ENCODE peak calls at places on chromosomes 16 and 17, in nine cellular contexts. W, Y, K, J, C, P, Z, U and H are unnamed samples.
A peak's percentile ranks its signal among the peaks of the same experiment; 100 is the strongest.

GRCh38 chr16:69073181-69073669 is 32.2 kb upstream of the HAS3 start:
- DNase-seq in W (no peak), Y (no peak), K (peak; percentile 87), J (no peak), C (no peak), P (no peak), Z (no peak), U (no peak), H (no peak)

GRCh38 chr17:45895304-45895968 is 1.1 kb downstream of the MAPT start:
- DNase-seq in W (no peak), Y (no peak), K (peak; percentile 47), J (no peak), C (peak; percentile 82), P (no peak), Z (peak; percentile 62), U (no peak), H (peak; percentile 31)

GRCh38 chr16:30941600-30942420 is 7.1 kb upstream of the ORAI3 start:
- DNase-seq in W (no peak), Y (peak; percentile 61), K (peak; percentile 77), J (peak; percentile 88), C (peak; percentile 81), P (peak; percentile 66), Z (peak; percentile 78), U (peak; percentile 84), H (peak; percentile 84)

GRCh38 chr16:57303021-57303909 is 18.8 kb upstream of the PLLP start:
- DNase-seq in W (no peak), Y (no peak), K (no peak), J (no peak), C (no peak), P (peak; percentile 6), Z (no peak), U (no peak), H (no peak)

GRCh38 chr16:4798456-4798855 is 3.3 kb downstream of the SMIM22 start:
- DNase-seq in W (no peak), Y (no peak), K (no peak), J (no peak), C (no peak), P (no peak), Z (no peak), U (no peak), H (no peak)

GRCh38 chr16:9225527-9226316 is 134.3 kb downstream of the HAPSTR1 start:
- DNase-seq in W (no peak), Y (no peak), K (peak; percentile 43), J (no peak), C (no peak), P (no peak), Z (no peak), U (no peak), H (no peak)

GRCh38 chr16:844638-845348 is 44.3 kb upstream of the GNG13 start:
- DNase-seq in W (no peak), Y (no peak), K (no peak), J (no peak), C (no peak), P (no peak), Z (no peak), U (no peak), H (no peak)

GRCh38 chr16:81939164-81940067 is 71.9 kb downstream of the SDR42E1 start:
- DNase-seq in W (peak; percentile 37), Y (no peak), K (peak; percentile 14), J (no peak), C (no peak), P (no peak), Z (no peak), U (no peak), H (no peak)

GRCh38 chr17:9206160-9206988 is 185.1 kb downstream of the NTN1 start:
- DNase-seq in W (no peak), Y (no peak), K (no peak), J (no peak), C (no peak), P (peak; percentile 59), Z (no peak), U (no peak), H (no peak)

GRCh38 chr16:4667203-4667983 is 26.0 kb upstream of the NUDT16L1 start:
- DNase-seq in W (no peak), Y (no peak), K (no peak), J (no peak), C (no peak), P (no peak), Z (no peak), U (no peak), H (peak; percentile 50)

GRCh38 chr16:66205287-66206167 is 161.0 kb upstream of the CDH5 start:
- DNase-seq in W (peak; percentile 64), Y (no peak), K (no peak), J (no peak), C (no peak), P (no peak), Z (no peak), U (no peak), H (no peak)

GRCh38 chr17:2103456-2103855 is 48.6 kb downstream of the HIC1 start:
- DNase-seq in W (no peak), Y (no peak), K (no peak), J (no peak), C (no peak), P (no peak), Z (no peak), U (no peak), H (no peak)

GRCh38 chr17:66268247-66268927 is 34.0 kb upstream of the PRKCA start:
- DNase-seq in W (no peak), Y (no peak), K (no peak), J (no peak), C (no peak), P (peak; percentile 23), Z (no peak), U (no peak), H (no peak)

GRCh38 chr17:28520687-28521086 is 14.5 kb downstream of the FOXN1 start:
- DNase-seq in W (no peak), Y (no peak), K (no peak), J (no peak), C (no peak), P (no peak), Z (no peak), U (no peak), H (no peak)

GRCh38 chr16:2150418-2151187 is 2.2 kb downstream of the RAB26 start:
- DNase-seq in W (no peak), Y (no peak), K (peak; percentile 73), J (no peak), C (no peak), P (no peak), Z (no peak), U (peak; percentile 59), H (peak; percentile 79)

GRCh38 chr17:42992872-42993271 is 5.3 kb upstream of the RPL27 start:
- DNase-seq in W (no peak), Y (peak; percentile 36), K (no peak), J (no peak), C (no peak), P (no peak), Z (no peak), U (no peak), H (no peak)

GRCh38 chr17:42997390-42997983 is 732 bp upstream of the RPL27 start:
- DNase-seq in W (no peak), Y (no peak), K (no peak), J (no peak), C (no peak), P (no peak), Z (no peak), U (no peak), H (no peak)

GRCh38 chr17:43003542-43004172 is 2.9 kb upstream of the IFI35 start:
- DNase-seq in W (no peak), Y (no peak), K (peak; percentile 80), J (peak; percentile 65), C (peak; percentile 71), P (no peak), Z (no peak), U (no peak), H (peak; percentile 51)

GRCh38 chr17:42999003-42999525 is 845 bp downstream of the RPL27 start:
- DNase-seq in W (no peak), Y (no peak), K (no peak), J (no peak), C (no peak), P (no peak), Z (no peak), U (no peak), H (no peak)

GRCh38 chr17:42997984-42998938 is at the start of gene RPL27:
- DNase-seq in W (peak; percentile 100), Y (peak; percentile 99), K (peak; percentile 100), J (peak; percentile 100), C (peak; percentile 99), P (peak; percentile 99), Z (peak; percentile 97), U (peak; percentile 99), H (peak; percentile 96)
- TF ChIP-seq POLR2A in W (peak; percentile 86), Y (peak; percentile 82), K (peak; percentile 88), J (peak; percentile 89), C (peak; percentile 91), P (peak; percentile 82), Z (peak; percentile 80), U (peak; percentile 43), H (peak; percentile 77)

GRCh38 chr16:10949424-10949970 is 5.1 kb downstream of the CLEC16A start:
- DNase-seq in W (no peak), Y (no peak), K (peak; percentile 42), J (peak; percentile 14), C (no peak), P (no peak), Z (no peak), U (no peak), H (no peak)
- TF ChIP-seq CTCF in W (no peak), Y (no peak), K (no peak), J (no peak), C (no peak), P (no peak), Z (no peak), U (no peak), H (no peak)

GRCh38 chr17:19378416-19379293 is at the start of gene MAPK7:
- DNase-seq in W (no peak), Y (peak; percentile 25), K (no peak), J (peak; percentile 40), C (no peak), P (peak; percentile 35), Z (peak; percentile 51), U (no peak), H (no peak)

GRCh38 chr17:19381361-19381740 is 3.1 kb downstream of the MAPK7 start:
- DNase-seq in W (no peak), Y (no peak), K (no peak), J (no peak), C (no peak), P (no peak), Z (no peak), U (no peak), H (peak; percentile 11)

GRCh38 chr17:19380551-19381284 is 2.4 kb downstream of the MAPK7 start:
- DNase-seq in W (no peak), Y (no peak), K (no peak), J (no peak), C (no peak), P (peak; percentile 27), Z (no peak), U (no peak), H (no peak)

GRCh38 chr17:19377602-19378415 is 489 bp upstream of the MAPK7 start:
- DNase-seq in W (peak; percentile 99), Y (peak; percentile 98), K (peak; percentile 100), J (peak; percentile 99), C (peak; percentile 99), P (peak; percentile 98), Z (peak; percentile 98), U (peak; percentile 98), H (peak; percentile 99)

GRCh38 chr17:19379306-19380075 is 1.2 kb downstream of the MAPK7 start:
- DNase-seq in W (no peak), Y (no peak), K (no peak), J (peak; percentile 17), C (no peak), P (peak; percentile 17), Z (peak; percentile 10), U (no peak), H (no peak)
- H3K27ac ChIP-seq in W (peak overlapping the region; percentile 91), Y (peak overlapping the region; percentile 90), K (peak overlapping the region; percentile 92), J (no peak overlapping the region), C (peak overlapping the region; percentile 97), P (peak overlapping the region; percentile 93), Z (peak overlapping the region; percentile 97), U (peak overlapping the region; percentile 96), H (no peak overlapping the region)

GRCh38 chr16:88841521-88842307 is 15.0 kb downstream of the GALNS start:
- DNase-seq in W (no peak), Y (no peak), K (no peak), J (no peak), C (no peak), P (no peak), Z (no peak), U (no peak), H (no peak)
- TF ChIP-seq POLR2A in W (no peak), Y (no peak), K (no peak), J (no peak), C (no peak), P (no peak), Z (no peak), U (no peak), H (no peak)